ENCODE peak calls at places on chromosomes 2 and 18, in ten cellular contexts. Q is GM06990; S is BE2C; K is pancreas; T is thoracic aorta; V is aorta; A is PC-9; I is Panc1; M is mesenchymal stem cell; R is CD8-positive, alpha-beta memory T cell. W is an unnamed sample.
A peak's percentile ranks its signal among the peaks of the same experiment; 100 is the strongest.

GRCh38 chr2:222825031-222825430 is 35.8 kb upstream of the ACSL3 start:
- DNase-seq in Q (no peak), S (no peak), K (no peak), T (no peak), V (no peak), A (no peak), I (no peak), M (no peak), R (no peak), W (no peak)

GRCh38 chr2:40545645-40546044 is 93.8 kb upstream of the SLC8A1 start:
- DNase-seq in Q (no peak), S (no peak), K (no peak), T (no peak), V (no peak), A (no peak), I (no peak), M (no peak), R (no peak), W (no peak)

GRCh38 chr2:95072424-95072823 is 46.9 kb downstream of the MAL start:
- DNase-seq in Q (no peak), S (no peak), K (no peak), T (no peak), V (no peak), A (no peak), I (no peak), M (no peak), R (no peak), W (no peak)

GRCh38 chr18:48493856-48494255 is 45.0 kb upstream of the CTIF start:
- DNase-seq in Q (no peak), S (no peak), K (no peak), T (no peak), V (no peak), A (no peak), I (no peak), M (no peak), R (no peak), W (no peak)

GRCh38 chr2:46862430-46862829 is 53.2 kb downstream of the MCFD2 start:
- DNase-seq in Q (no peak), S (no peak), K (no peak), T (no peak), V (no peak), A (no peak), I (no peak), M (no peak), R (no peak), W (no peak)

GRCh38 chr2:23541453-23542334 is 156.7 kb downstream of the KLHL29 start:
- DNase-seq in Q (no peak), S (peak; percentile 56), K (no peak), T (no peak), V (no peak), A (no peak), I (no peak), M (peak; percentile 47), R (no peak), W (no peak)

GRCh38 chr2:152826880-152827279 is 108.5 kb downstream of the ARL6IP6 start:
- DNase-seq in Q (no peak), S (no peak), K (no peak), T (no peak), V (no peak), A (no peak), I (no peak), M (peak; percentile 20), R (no peak), W (no peak)

GRCh38 chr2:13056259-13056843 is 339.6 kb downstream of the TRIB2 start:
- DNase-seq in Q (no peak), S (peak; percentile 11), K (no peak), T (no peak), V (no peak), A (no peak), I (no peak), M (peak; percentile 12), R (no peak), W (no peak)

GRCh38 chr2:98013407-98014042 is 17.8 kb upstream of the TMEM131 start:
- DNase-seq in Q (peak; percentile 48), S (no peak), K (no peak), T (no peak), V (no peak), A (no peak), I (no peak), M (peak; percentile 55), R (no peak), W (no peak)

GRCh38 chr2:28447943-28448737 is 47.7 kb upstream of the PLB1 start:
- DNase-seq in Q (no peak), S (no peak), K (no peak), T (no peak), V (peak; percentile 26), A (no peak), I (no peak), M (peak; percentile 78), R (no peak), W (no peak)

DNA sequence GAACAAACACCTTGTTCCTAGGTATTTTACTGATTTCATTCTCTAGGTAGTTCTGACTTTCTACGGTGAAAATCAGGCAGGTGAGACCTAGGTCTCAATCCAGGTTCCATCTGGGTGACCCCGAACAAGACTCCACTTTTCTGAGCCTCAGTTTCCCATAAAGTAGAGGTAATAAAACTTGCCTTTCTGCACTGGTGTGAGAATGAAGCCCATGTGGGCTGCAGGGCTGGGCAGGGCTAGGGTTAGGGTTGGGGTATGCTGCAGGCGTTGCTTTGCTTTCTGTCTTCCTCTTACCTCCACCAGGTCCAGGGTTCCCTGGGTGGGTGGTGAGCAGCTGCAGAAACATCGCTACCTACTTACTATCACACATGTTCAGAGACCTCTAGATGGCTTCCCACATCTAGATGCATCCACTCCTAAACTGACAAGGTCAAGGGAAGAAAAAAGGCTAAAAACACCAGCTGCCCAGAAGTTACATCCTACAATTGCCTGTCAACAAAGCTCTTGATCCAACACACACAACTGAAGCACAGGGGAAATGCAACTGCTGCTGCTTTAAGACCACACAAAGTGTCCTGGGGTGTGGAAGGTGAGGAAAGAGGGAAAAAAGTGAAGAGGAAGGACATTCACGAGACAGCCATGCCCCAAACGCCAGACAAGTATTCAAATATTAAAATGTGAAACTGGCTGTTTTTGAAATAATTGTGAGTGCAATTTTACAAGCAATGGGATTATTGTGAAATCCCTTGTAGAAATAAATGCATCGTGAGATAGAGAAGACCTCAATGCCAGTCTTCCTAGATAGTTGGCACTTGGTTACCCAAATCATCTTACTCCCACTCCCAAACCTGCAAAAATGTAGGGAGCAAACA is 23.5 kb downstream of the MBP start:
- DNase-seq in Q (no peak), S (no peak), K (no peak), T (no peak), V (no peak), A (no peak), I (no peak), M (no peak), R (no peak), W (no peak)
- H3K36me3 ChIP-seq in Q (peaks cover 11% of the 10 kb centered on the region), S (no peaks in the 10 kb centered on the region), K (no peaks in the 10 kb centered on the region), T (no peaks in the 10 kb centered on the region), V (no peaks in the 10 kb centered on the region), A (peaks cover 23% of the 10 kb centered on the region), I (no peaks in the 10 kb centered on the region), M (peaks cover 6% of the 10 kb centered on the region), R (peaks cover 9% of the 10 kb centered on the region), W (no peaks in the 10 kb centered on the region)

GRCh38 chr2:68255736-68256450 is 3.6 kb upstream of the PPP3R1 start:
- DNase-seq in Q (no peak), S (no peak), K (no peak), T (no peak), V (no peak), A (peak; percentile 45), I (no peak), M (no peak), R (no peak), W (no peak)
- H3K4me3 ChIP-seq in Q (no peak overlapping the region), S (no peak overlapping the region), K (no peak overlapping the region), T (no peak overlapping the region), V (no peak overlapping the region), A (no peak overlapping the region), I (no peak overlapping the region), M (no peak overlapping the region), R (no peak overlapping the region), W (no peak overlapping the region)

DNA sequence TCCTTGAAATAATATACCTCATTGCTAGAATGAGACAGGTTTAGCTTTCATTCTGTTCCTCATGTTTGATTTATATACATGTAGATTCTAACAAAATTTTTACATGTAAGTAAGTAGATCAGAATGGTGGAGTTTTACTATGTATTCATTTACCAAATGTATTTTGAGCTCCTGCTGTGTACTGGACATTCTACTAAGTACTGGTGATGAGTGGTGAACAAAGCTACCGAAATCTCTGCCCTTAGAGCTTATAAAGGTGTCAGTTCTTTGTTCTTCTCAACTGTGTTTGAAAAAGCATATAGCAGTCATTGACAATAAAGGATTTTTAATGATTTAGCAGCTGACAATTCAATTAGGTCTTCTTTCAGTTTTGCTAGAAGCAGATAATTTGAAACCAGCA is 19.7 kb downstream of the MTA3 start:
- DNase-seq in Q (no peak), S (no peak), K (no peak), T (no peak), V (no peak), A (no peak), I (no peak), M (no peak), R (no peak), W (no peak)
- H3K36me3 ChIP-seq in Q (no peaks in the 10 kb centered on the region), S (peaks cover 6% of the 10 kb centered on the region), K (no peaks in the 10 kb centered on the region), T (no peaks in the 10 kb centered on the region), V (no peaks in the 10 kb centered on the region), A (peaks cover 40% of the 10 kb centered on the region), I (no peaks in the 10 kb centered on the region), M (peaks cover 18% of the 10 kb centered on the region), R (no peaks in the 10 kb centered on the region), W (no peaks in the 10 kb centered on the region)

GRCh38 chr2:89819809-89820208 is 1128.3 kb downstream of the RPIA start:
- DNase-seq in Q (no peak), S (no peak), K (no peak), T (no peak), V (no peak), A (no peak), I (no peak), M (no peak), R (no peak), W (no peak)

GRCh38 chr2:89821455-89821945 is 1130.0 kb downstream of the RPIA start:
- DNase-seq in Q (no peak), S (no peak), K (no peak), T (no peak), V (no peak), A (no peak), I (no peak), M (no peak), R (no peak), W (no peak)

GRCh38 chr2:89825034-89825433 is 1133.6 kb downstream of the RPIA start:
- DNase-seq in Q (no peak), S (no peak), K (no peak), T (no peak), V (no peak), A (no peak), I (no peak), M (no peak), R (no peak), W (no peak)

GRCh38 chr2:89820248-89820647 is 1128.8 kb downstream of the RPIA start:
- DNase-seq in Q (no peak), S (no peak), K (no peak), T (no peak), V (no peak), A (no peak), I (no peak), M (no peak), R (no peak), W (no peak)

DNA sequence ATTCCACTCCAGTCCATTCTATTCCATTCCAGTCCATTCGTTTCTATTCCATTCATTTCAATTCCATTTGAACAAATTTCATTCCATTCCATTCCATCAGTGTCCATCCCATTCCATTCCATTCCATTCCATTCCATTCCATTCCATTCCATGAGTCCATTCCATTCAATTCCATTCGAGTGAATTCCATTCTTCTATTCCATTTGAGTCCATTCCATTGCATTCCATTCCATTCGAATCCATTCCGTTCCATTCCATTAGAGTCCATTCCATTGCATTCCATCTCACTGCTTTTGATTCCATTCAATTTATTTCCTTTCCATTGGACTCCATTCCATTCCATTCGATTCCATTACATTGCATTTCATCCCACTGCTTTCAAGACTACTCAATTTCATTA is 1132.1 kb downstream of the RPIA start:
- DNase-seq in Q (no peak), S (no peak), K (no peak), T (no peak), V (no peak), A (no peak), I (no peak), M (no peak), R (no peak), W (no peak)
- H3K4me3 ChIP-seq in Q (no peak overlapping the region), S (no peak overlapping the region), K (no peak overlapping the region), T (no peak overlapping the region), V (no peak overlapping the region), A (no peak overlapping the region), I (no peak overlapping the region), M (no peak overlapping the region), R (no peak overlapping the region), W (no peak overlapping the region)

W was measured in heart right ventricle.